ENCODE peak calls at places on chromosomes 11 and 22, in seven cellular contexts. U is activated CD8-positive, alpha-beta T cell treated with anti-CD3 and anti-CD28 coated beads for 36 hours; H is testis; C is neural crest cell; W is right atrium auricular region; A is adrenal gland; S is thoracic aorta. Y is an unnamed sample.

GRCh38 chr11:69440876-69441275 is 40.6 kb upstream of the LINC01488 start:
- DNase-seq in U (no peak), H (no peak), C (no peak), W (no peak), A (no peak), S (no peak), Y (no peak)

GRCh38 chr22:37427711-37428635 is 694 bp upstream of the ELFN2 start:
- DNase-seq in U (no peak), H (no peak), C (no peak), W (no peak), A (no peak), S (no peak), Y (no peak)

GRCh38 chr11:47533690-47534135 is 19.2 kb downstream of the CELF1 start:
- DNase-seq in U (no peak), H (no peak), C (no peak), W (no peak), A (no peak), S (no peak), Y (no peak)

GRCh38 chr11:126790550-126790981 is 210.0 kb downstream of the KIRREL3 start:
- DNase-seq in U (no peak), H (no peak), C (no peak), W (no peak), A (no peak), S (no peak), Y (no peak)

GRCh38 chr11:108915666-108916065 is 250.8 kb downstream of the DDX10 start:
- DNase-seq in U (no peak), H (no peak), C (no peak), W (no peak), A (no peak), S (no peak), Y (no peak)

GRCh38 chr11:25048632-25049031 is 551.8 kb downstream of the LUZP2 start:
- DNase-seq in U (no peak), H (no peak), C (no peak), W (no peak), A (no peak), S (no peak), Y (no peak)

GRCh38 chr11:215581-216037 is 8.1 kb downstream of the RIC8A start:
- DNase-seq in U (no peak), H (no peak), C (no peak), W (no peak), A (no peak), S (no peak), Y (no peak)

GRCh38 chr11:12433571-12434061 is 56.2 kb downstream of the PARVA start:
- DNase-seq in U (no peak), H (no peak), C (no peak), W (no peak), A (no peak), S (no peak), Y (no peak)

GRCh38 chr11:22521226-22521625 is 104.4 kb downstream of the FANCF start:
- DNase-seq in U (no peak), H (no peak), C (no peak), W (no peak), A (no peak), S (no peak), Y (no peak)

GRCh38 chr22:39520874-39521857 is 804 bp downstream of the ATF4 start:
- DNase-seq in U (peak), H (peak), C (peak), W (peak), A (peak), S (no peak), Y (no peak)
- TF ChIP-seq CTCF in U (no peak), H (no peak), C (no peak), W (no peak), A (peak), S (no peak), Y (no peak)

GRCh38 chr11:15011741-15012140 is 39.6 kb upstream of the CALCA start:
- DNase-seq in U (no peak), H (no peak), C (no peak), W (no peak), A (no peak), S (no peak), Y (no peak)

GRCh38 chr11:15010860-15011259 is 38.7 kb upstream of the CALCA start:
- DNase-seq in U (no peak), H (no peak), C (no peak), W (no peak), A (no peak), S (no peak), Y (no peak)

GRCh38 chr11:15006139-15006759 is 34.1 kb upstream of the CALCA start:
- DNase-seq in U (peak), H (no peak), C (no peak), W (no peak), A (no peak), S (no peak), Y (no peak)
- TF ChIP-seq CTCF in U (peak), H (no peak), C (peak), W (no peak), A (peak), S (no peak), Y (no peak)

GRCh38 chr22:45914309-45914708 is 62.7 kb downstream of the WNT7B start:
- DNase-seq in U (no peak), H (no peak), C (no peak), W (no peak), A (no peak), S (no peak), Y (no peak)
- TF ChIP-seq CTCF in U (no peak), H (no peak), C (no peak), W (no peak), A (no peak), S (no peak), Y (no peak)

GRCh38 chr22:43848366-43849171 is 13.7 kb downstream of the SULT4A1 start:
- DNase-seq in U (no peak), H (peak), C (no peak), W (no peak), A (no peak), S (no peak), Y (no peak)
- TF ChIP-seq CTCF in U (no peak), H (no peak), C (peak), W (no peak), A (peak), S (no peak), Y (no peak)

GRCh38 chr22:27409299-27409698 is 392.3 kb downstream of the MN1 start:
- DNase-seq in U (no peak), H (no peak), C (no peak), W (no peak), A (no peak), S (no peak), Y (no peak)
- TF ChIP-seq CTCF in U (no peak), H (no peak), C (no peak), W (no peak), A (no peak), S (no peak), Y (no peak)

DNA sequence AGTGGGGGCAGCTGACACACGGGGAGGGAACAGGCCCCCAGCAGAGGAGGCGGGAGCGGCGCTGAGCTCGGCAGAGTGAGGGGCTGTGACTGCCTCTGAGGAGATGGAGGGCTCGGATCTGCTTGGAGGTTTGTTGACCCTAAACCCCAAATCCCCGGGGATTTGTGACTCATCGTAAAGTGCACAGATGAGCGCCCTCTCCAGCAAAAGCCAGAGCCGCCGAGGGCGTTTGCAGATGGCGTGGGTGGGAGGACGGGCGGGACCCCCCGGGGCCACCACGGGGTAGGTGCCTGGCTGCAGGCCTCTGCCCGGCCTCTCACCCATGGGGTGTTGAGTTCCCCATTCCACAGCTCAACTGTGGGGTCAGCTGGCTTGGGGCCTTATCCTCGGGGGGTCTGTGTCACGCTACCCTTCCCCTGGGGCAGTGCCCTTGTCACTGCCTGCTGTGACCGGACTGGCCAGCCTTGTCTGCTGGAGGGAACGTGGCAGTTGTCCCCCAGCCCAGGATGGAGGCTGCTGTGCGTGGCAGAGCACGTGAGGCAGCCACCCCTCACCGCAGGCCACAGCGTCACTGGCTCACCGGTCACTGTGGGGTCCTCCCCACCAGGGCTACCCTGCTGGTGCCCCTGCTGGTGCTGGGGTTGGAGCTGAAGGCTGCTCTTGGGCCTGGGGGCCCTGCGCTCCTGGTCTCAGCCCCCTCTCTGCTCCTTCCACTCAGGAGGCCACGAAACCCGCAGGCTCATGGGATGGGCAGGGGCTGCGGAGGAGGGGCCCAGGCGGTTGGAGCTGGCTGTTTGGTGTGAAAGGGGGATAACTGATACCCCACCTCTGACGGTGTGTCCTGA is 13.3 kb downstream of the BRSK2 start:
- DNase-seq in U (no peak), H (no peak), C (no peak), W (no peak), A (no peak), S (no peak), Y (no peak)
- TF ChIP-seq CTCF in U (no peak), H (no peak), C (no peak), W (no peak), A (no peak), S (no peak), Y (no peak)

GRCh38 chr11:93532285-93532789 is 10.9 kb downstream of the SMCO4 start:
- DNase-seq in U (peak), H (no peak), C (no peak), W (no peak), A (no peak), S (no peak), Y (no peak)

GRCh38 chr11:93537767-93538261 is 5.4 kb downstream of the SMCO4 start:
- DNase-seq in U (no peak), H (no peak), C (no peak), W (peak), A (peak), S (peak), Y (no peak)

GRCh38 chr11:93537022-93537421 is 6.2 kb downstream of the SMCO4 start:
- DNase-seq in U (no peak), H (peak), C (no peak), W (no peak), A (peak), S (no peak), Y (no peak)

GRCh38 chr11:93540337-93540736 is 2.9 kb downstream of the SMCO4 start:
- DNase-seq in U (no peak), H (no peak), C (no peak), W (no peak), A (no peak), S (no peak), Y (no peak)

DNA sequence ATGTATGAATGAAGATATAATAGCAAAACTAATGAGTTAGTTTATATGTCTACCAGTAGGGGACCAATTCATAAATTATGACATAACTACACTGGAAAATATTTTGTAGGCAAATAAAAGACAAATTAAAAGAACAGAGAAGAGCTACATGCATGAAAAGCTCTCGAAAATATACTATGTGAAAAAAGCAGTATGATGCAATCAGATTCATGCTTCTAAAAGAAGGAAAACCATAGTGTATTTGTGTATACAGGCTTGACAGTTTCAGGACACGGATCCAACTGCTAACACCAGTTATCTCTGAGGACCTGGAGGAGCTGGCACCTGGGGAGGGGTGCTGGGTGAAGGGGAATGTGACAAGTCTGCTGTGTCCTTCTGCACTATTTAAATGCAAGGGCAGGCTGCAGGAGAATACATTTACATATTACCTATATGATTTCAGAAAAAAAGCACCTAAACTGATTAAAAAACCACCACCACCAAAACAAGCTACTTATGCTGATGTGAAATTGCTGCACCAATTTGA is 6.8 kb downstream of the SMCO4 start:
- DNase-seq in U (no peak), H (no peak), C (no peak), W (no peak), A (no peak), S (no peak), Y (no peak)
- TF ChIP-seq CTCF in U (no peak), H (no peak), C (no peak), W (no peak), A (no peak), S (no peak), Y (no peak)

DNA sequence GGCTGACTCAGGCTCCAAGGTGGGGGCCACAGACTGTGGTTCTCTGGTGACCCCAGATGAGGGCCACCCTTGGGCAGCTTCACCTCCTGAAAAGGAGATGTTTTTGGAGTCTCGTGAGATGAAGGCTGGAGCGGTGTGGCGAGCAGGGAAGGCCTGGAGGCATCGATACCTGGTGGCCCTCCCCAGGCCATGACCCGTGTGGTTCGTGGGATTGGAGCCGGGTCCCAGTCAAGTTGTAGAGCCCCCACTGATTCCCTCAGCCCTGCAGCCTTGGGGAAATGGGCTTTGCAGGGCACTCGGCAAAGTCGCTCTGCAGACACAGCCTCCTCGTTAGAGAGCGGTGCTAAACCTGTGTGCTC is 1083.4 kb downstream of the BRD1 start:
- DNase-seq in U (no peak), H (peak), C (no peak), W (peak), A (no peak), S (no peak), Y (peak)
- TF ChIP-seq CTCF in U (no peak), H (no peak), C (no peak), W (no peak), A (no peak), S (no peak), Y (no peak)